ENCODE peak calls at places on chromosomes 7 and 10, in seven cellular contexts. One of them, this sample, is unnamed.

GRCh38 chr7:111560773-111561658 is 1.3 kb downstream of the IMMP2L start:
- DNase-seq in BJ: no peak
- DNase-seq in endothelial cell: no peak
- DNase-seq in AG04449: no peak
- DNase-seq in nephron progenitor cell: no peak
- DNase-seq in stomach: no peak
- DNase-seq in psoas muscle: no peak
- DNase-seq in this sample: no peak

GRCh38 chr10:85147346-85148250 is 819.2 kb downstream of the CCSER2 start:
- DNase-seq in stomach: no peak
- DNase-seq in nephron progenitor cell: no peak
- DNase-seq in BJ: no peak
- DNase-seq in AG04449: no peak
- DNase-seq in psoas muscle: no peak
- DNase-seq in endothelial cell: no peak
- DNase-seq in this sample: no peak

GRCh38 chr10:12214763-12215218 is 18.8 kb downstream of the CDC123 start:
- DNase-seq in BJ: no peak
- DNase-seq in endothelial cell: peak; percentile 34
- DNase-seq in nephron progenitor cell: peak; percentile 47
- DNase-seq in psoas muscle: no peak
- DNase-seq in stomach: no peak
- DNase-seq in AG04449: no peak
- DNase-seq in this sample: no peak

GRCh38 chr10:71378341-71379117 is 18.2 kb upstream of the CDH23 start:
- DNase-seq in AG04449: no peak
- DNase-seq in BJ: no peak
- DNase-seq in nephron progenitor cell: no peak
- DNase-seq in stomach: no peak
- DNase-seq in psoas muscle: no peak
- DNase-seq in endothelial cell: no peak
- DNase-seq in this sample: no peak

GRCh38 chr10:89431977-89432376 is 17.6 kb downstream of the IFIT5 start:
- DNase-seq in endothelial cell: no peak
- DNase-seq in BJ: no peak
- DNase-seq in nephron progenitor cell: no peak
- DNase-seq in AG04449: no peak
- DNase-seq in stomach: no peak
- DNase-seq in psoas muscle: no peak
- DNase-seq in this sample: no peak

GRCh38 chr7:137096607-137097006 is 228.2 kb downstream of the CHRM2 start:
- DNase-seq in nephron progenitor cell: no peak
- DNase-seq in BJ: peak; percentile 71
- DNase-seq in stomach: no peak
- DNase-seq in endothelial cell: no peak
- DNase-seq in psoas muscle: no peak
- DNase-seq in AG04449: no peak
- DNase-seq in this sample: no peak

GRCh38 chr7:1531263-1531978 is 919 bp downstream of the MAFK start:
- DNase-seq in endothelial cell: no peak
- DNase-seq in stomach: peak; percentile 42
- DNase-seq in nephron progenitor cell: peak; percentile 48
- DNase-seq in BJ: no peak
- DNase-seq in psoas muscle: peak; percentile 72
- DNase-seq in AG04449: no peak
- DNase-seq in this sample: no peak

GRCh38 chr7:135321556-135321955 is 87.9 kb downstream of the STRA8 start:
- DNase-seq in BJ: no peak
- DNase-seq in stomach: no peak
- DNase-seq in AG04449: no peak
- DNase-seq in endothelial cell: no peak
- DNase-seq in nephron progenitor cell: no peak
- DNase-seq in psoas muscle: no peak
- DNase-seq in this sample: no peak

GRCh38 chr7:102933763-102934162 is 21.0 kb downstream of the LRRC17 start:
- DNase-seq in endothelial cell: peak; percentile 45
- DNase-seq in BJ: peak; percentile 90
- DNase-seq in AG04449: peak; percentile 80
- DNase-seq in psoas muscle: no peak
- DNase-seq in nephron progenitor cell: peak; percentile 36
- DNase-seq in stomach: peak; percentile 78
- DNase-seq in this sample: no peak

GRCh38 chr7:134042307-134042706 is 84.8 kb upstream of the LRGUK start:
- DNase-seq in AG04449: no peak
- DNase-seq in nephron progenitor cell: no peak
- DNase-seq in psoas muscle: no peak
- DNase-seq in BJ: no peak
- DNase-seq in stomach: no peak
- DNase-seq in endothelial cell: no peak
- DNase-seq in this sample: no peak

GRCh38 chr7:151429555-151430331 is 10.2 kb downstream of the CRYGN start:
- DNase-seq in AG04449: no peak
- DNase-seq in stomach: peak; percentile 63
- DNase-seq in nephron progenitor cell: no peak
- DNase-seq in endothelial cell: no peak
- DNase-seq in psoas muscle: no peak
- DNase-seq in BJ: no peak
- DNase-seq in this sample: peak; percentile 72

GRCh38 chr7:44964384-44964830 is 14.4 kb downstream of the MYO1G start:
- DNase-seq in stomach: no peak
- DNase-seq in endothelial cell: no peak
- DNase-seq in nephron progenitor cell: no peak
- DNase-seq in AG04449: no peak
- DNase-seq in BJ: no peak
- DNase-seq in psoas muscle: no peak
- DNase-seq in this sample: peak; percentile 48
- TF ChIP-seq CTCF in stomach: no peak
- TF ChIP-seq CTCF in endothelial cell: no peak
- TF ChIP-seq CTCF in nephron progenitor cell: no peak
- TF ChIP-seq CTCF in AG04449: peak; percentile 40
- TF ChIP-seq CTCF in BJ: peak; percentile 50
- TF ChIP-seq CTCF in psoas muscle: no peak
- TF ChIP-seq CTCF in this sample: peak; percentile 27

GRCh38 chr10:29389493-29389892 is 100.6 kb downstream of the LYZL1 start:
- DNase-seq in stomach: no peak
- DNase-seq in psoas muscle: no peak
- DNase-seq in nephron progenitor cell: no peak
- DNase-seq in AG04449: no peak
- DNase-seq in BJ: no peak
- DNase-seq in endothelial cell: no peak
- DNase-seq in this sample: no peak

GRCh38 chr10:29389935-29390334 is 101.1 kb downstream of the LYZL1 start:
- DNase-seq in nephron progenitor cell: no peak
- DNase-seq in stomach: no peak
- DNase-seq in AG04449: no peak
- DNase-seq in endothelial cell: no peak
- DNase-seq in BJ: no peak
- DNase-seq in psoas muscle: no peak
- DNase-seq in this sample: no peak

GRCh38 chr10:29381230-29381563 is 92.3 kb downstream of the LYZL1 start:
- DNase-seq in stomach: no peak
- DNase-seq in nephron progenitor cell: no peak
- DNase-seq in AG04449: no peak
- DNase-seq in psoas muscle: no peak
- DNase-seq in BJ: no peak
- DNase-seq in endothelial cell: no peak
- DNase-seq in this sample: no peak

GRCh38 chr10:29387269-29387668 is 98.4 kb downstream of the LYZL1 start:
- DNase-seq in BJ: no peak
- DNase-seq in stomach: no peak
- DNase-seq in endothelial cell: no peak
- DNase-seq in nephron progenitor cell: no peak
- DNase-seq in psoas muscle: no peak
- DNase-seq in AG04449: no peak
- DNase-seq in this sample: no peak

DNA sequence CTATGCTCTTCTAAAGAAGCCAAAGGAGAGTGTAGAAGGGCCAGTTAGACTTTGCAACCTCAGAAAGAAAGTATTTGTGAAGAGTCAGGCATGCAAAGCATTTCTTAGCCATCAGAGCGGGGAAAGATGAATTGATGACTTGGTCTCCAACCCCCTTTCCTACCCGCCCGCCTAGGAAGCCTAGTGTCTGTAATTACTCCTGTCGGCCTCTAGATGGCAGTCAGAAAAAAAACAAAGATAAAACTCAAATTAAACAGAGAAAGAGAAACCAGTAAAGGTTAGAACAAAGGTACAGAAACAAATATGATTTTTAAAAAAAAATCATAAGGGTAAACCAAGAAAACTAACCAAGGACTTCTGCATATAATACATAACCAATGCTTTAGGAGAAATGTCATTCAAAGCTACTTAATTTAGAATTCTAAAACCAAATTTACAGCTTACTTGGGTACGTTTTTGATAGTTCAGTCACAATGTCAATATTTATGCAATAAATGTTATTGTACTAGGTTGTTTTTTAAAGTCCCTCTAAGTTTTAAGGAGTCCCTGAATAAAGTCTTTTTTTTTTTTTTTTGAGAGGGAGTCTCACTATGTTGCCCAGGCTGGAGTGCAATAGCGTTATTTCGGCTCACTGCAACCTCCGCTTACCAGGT is 97.6 kb downstream of the LYZL1 start:
- DNase-seq in stomach: no peak
- DNase-seq in BJ: no peak
- DNase-seq in nephron progenitor cell: peak; percentile 25
- DNase-seq in endothelial cell: no peak
- DNase-seq in AG04449: no peak
- DNase-seq in psoas muscle: no peak
- DNase-seq in this sample: peak; percentile 41
- TF ChIP-seq CTCF in stomach: peak; percentile 76
- TF ChIP-seq CTCF in BJ: peak; percentile 67
- TF ChIP-seq CTCF in nephron progenitor cell: peak; percentile 79
- TF ChIP-seq CTCF in endothelial cell: peak; percentile 72
- TF ChIP-seq CTCF in AG04449: peak; percentile 43
- TF ChIP-seq CTCF in psoas muscle: peak; percentile 79
- TF ChIP-seq CTCF in this sample: peak; percentile 55

GRCh38 chr7:156074982-156075615 is 262.8 kb upstream of the SHH start:
- DNase-seq in BJ: no peak
- DNase-seq in endothelial cell: no peak
- DNase-seq in AG04449: no peak
- DNase-seq in psoas muscle: no peak
- DNase-seq in stomach: no peak
- DNase-seq in nephron progenitor cell: no peak
- DNase-seq in this sample: no peak
- TF ChIP-seq CTCF in BJ: no peak
- TF ChIP-seq CTCF in endothelial cell: no peak
- TF ChIP-seq CTCF in AG04449: no peak
- TF ChIP-seq CTCF in psoas muscle: no peak
- TF ChIP-seq CTCF in stomach: no peak
- TF ChIP-seq CTCF in nephron progenitor cell: no peak
- TF ChIP-seq CTCF in this sample: no peak

GRCh38 chr7:15977663-15978062 is 291.2 kb upstream of the MEOX2 start:
- DNase-seq in nephron progenitor cell: no peak
- DNase-seq in endothelial cell: no peak
- DNase-seq in stomach: no peak
- DNase-seq in AG04449: peak; percentile 10
- DNase-seq in psoas muscle: no peak
- DNase-seq in BJ: no peak
- DNase-seq in this sample: no peak
- TF ChIP-seq CTCF in nephron progenitor cell: no peak
- TF ChIP-seq CTCF in endothelial cell: no peak
- TF ChIP-seq CTCF in stomach: no peak
- TF ChIP-seq CTCF in AG04449: no peak
- TF ChIP-seq CTCF in psoas muscle: no peak
- TF ChIP-seq CTCF in BJ: no peak
- TF ChIP-seq CTCF in this sample: no peak